ENCODE peak calls at places on chromosomes 5 and 9, in five cellular contexts. L is fibroblast of mammary gland, B is upper lobe of right lung, H is PC-9, P is cardiac fibroblast. O is an unnamed sample.

GRCh38 chr5:142697846-142698245 is 12.0 kb upstream of the FGF1 start:
- DNase-seq in L (peak; percentile 64), B (no peak), H (no peak), P (peak; percentile 58), O (peak; percentile 51)

GRCh38 chr5:179858241-179858585 is 404 bp downstream of the MRNIP start:
- DNase-seq in L (no peak), B (peak; percentile 75), H (no peak), P (peak; percentile 10), O (no peak)

GRCh38 chr5:24163091-24163490 is 481.7 kb downstream of the CDH10 start:
- DNase-seq in L (peak; percentile 35), B (no peak), H (peak; percentile 58), P (no peak), O (no peak)

GRCh38 chr9:123658792-123659191 is 271.1 kb downstream of the DENND1A start:
- DNase-seq in L (no peak), B (no peak), H (no peak), P (peak; percentile 16), O (no peak)

GRCh38 chr9:137960496-137960895 is 82.9 kb downstream of the CACNA1B start:
- DNase-seq in L (no peak), B (no peak), H (no peak), P (no peak), O (no peak)

GRCh38 chr9:124812401-124813016 is 35.6 kb downstream of the OLFML2A start:
- DNase-seq in L (peak; percentile 98), B (no peak), H (peak; percentile 96), P (peak; percentile 95), O (peak; percentile 100)

GRCh38 chr9:84226126-84226525 is 114.4 kb downstream of the SLC28A3 start:
- DNase-seq in L (no peak), B (no peak), H (no peak), P (peak; percentile 17), O (no peak)

GRCh38 chr5:173538654-173539053 is 77.8 kb downstream of the BOD1 start:
- DNase-seq in L (no peak), B (no peak), H (no peak), P (no peak), O (no peak)

GRCh38 chr5:16669776-16670175 is 53.0 kb upstream of the RETREG1 start:
- DNase-seq in L (peak; percentile 30), B (no peak), H (no peak), P (peak; percentile 88), O (peak; percentile 59)

GRCh38 chr5:163005949-163006348 is 431.4 kb upstream of the CCNG1 start:
- DNase-seq in L (no peak), B (no peak), H (no peak), P (no peak), O (no peak)
- TF ChIP-seq CTCF in L (no peak), B (no peak), H (peak; percentile 25), P (no peak), O (no peak)

DNA sequence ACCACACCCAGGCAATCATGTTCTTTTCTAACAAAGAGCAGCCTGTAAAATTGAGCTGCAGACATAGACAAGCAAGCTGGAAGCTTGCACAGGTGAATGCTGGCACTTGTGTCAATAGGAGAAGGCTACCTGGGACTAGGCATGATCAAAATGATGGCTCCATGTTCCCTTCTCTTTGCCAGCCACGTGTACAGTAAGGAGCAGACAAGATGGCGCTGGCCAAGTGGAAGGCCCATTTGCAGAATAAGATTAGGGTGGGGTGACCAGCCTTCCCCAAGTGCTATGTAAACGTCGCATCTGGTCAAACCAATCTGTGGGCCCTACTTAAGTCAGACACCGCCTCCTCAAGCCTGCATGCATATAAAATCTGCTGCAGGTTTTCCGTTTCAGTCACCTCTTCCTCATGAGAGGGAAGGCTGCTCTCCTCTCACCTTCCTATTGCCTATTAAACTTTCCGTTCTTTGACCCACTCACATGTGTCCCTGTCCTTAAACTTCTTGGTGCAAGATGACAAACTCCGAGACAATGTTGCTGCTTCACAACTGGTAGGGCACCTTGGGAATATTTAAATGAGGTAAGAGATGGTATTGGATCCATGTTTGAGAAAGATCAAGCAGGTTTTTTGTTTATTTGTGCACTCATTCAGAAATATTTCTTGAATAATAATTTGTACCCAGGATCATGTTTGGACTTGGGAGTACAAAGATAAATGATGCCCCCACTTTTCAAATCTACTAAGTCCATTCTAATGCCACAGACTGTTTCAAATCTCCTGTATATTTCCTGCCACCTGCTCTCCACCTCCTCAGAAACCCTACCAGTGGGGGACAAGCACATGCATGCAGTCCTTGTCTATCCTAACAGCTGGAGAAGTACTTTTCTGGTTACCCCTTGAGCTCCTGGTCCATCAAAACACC is 30.7 kb upstream of the TGFBR1 start:
- DNase-seq in L (no peak), B (no peak), H (no peak), P (no peak), O (no peak)
- H3K4me3 ChIP-seq in L (no peak overlapping the region), B (no peak overlapping the region), H (no peak overlapping the region), P (no peak overlapping the region), O (no peak overlapping the region)

GRCh38 chr9:36905101-36906066 is 128.7 kb downstream of the PAX5 start:
- DNase-seq in L (no peak), B (no peak), H (no peak), P (no peak), O (no peak)
- TF ChIP-seq CTCF in L (no peak), B (no peak), H (peak; percentile 35), P (no peak), O (peak; percentile 17)

GRCh38 chr5:177291735-177292134 is 11.8 kb downstream of the RAB24 start:
- DNase-seq in L (no peak), B (no peak), H (no peak), P (no peak), O (no peak)
- H3K4me3 ChIP-seq in L (no peak overlapping the region), B (no peak overlapping the region), H (no peak overlapping the region), P (no peak overlapping the region), O (no peak overlapping the region)

GRCh38 chr5:73171495-73171894 is 1.5 kb upstream of the TMEM174 start:
- DNase-seq in L (no peak), B (no peak), H (no peak), P (no peak), O (no peak)

GRCh38 chr5:73172893-73173292 is at the start of gene TMEM174:
- DNase-seq in L (no peak), B (no peak), H (no peak), P (no peak), O (no peak)

GRCh38 chr5:73176250-73176649 is 3.3 kb downstream of the TMEM174 start:
- DNase-seq in L (no peak), B (no peak), H (no peak), P (no peak), O (no peak)

GRCh38 chr5:73174100-73174815 is 1.3 kb downstream of the TMEM174 start:
- DNase-seq in L (no peak), B (no peak), H (no peak), P (no peak), O (no peak)

DNA sequence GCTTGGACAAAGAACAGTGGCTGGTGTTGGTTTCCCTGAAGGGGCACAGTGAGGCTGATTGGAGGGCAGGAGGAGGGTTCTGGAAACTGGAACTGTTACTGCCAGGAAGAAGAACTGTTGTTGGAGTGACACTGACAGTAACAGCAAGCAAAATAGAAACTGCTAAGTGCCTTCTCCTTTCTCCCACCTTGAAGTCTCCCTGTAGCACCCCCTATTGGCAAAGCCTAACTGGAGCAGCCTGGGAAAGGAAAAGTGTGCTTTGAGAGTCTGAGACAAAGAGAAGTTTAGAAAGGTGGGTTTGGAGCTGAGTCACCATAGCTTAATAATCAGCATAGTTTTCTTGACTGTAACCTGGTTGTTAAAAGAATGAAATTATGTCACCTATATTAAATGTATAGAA is 2.5 kb upstream of the TMEM174 start:
- DNase-seq in L (peak; percentile 53), B (no peak), H (no peak), P (peak; percentile 59), O (no peak)
- TF ChIP-seq CTCF in L (peak; percentile 94), B (peak; percentile 42), H (peak; percentile 51), P (peak; percentile 89), O (peak; percentile 54)

DNA sequence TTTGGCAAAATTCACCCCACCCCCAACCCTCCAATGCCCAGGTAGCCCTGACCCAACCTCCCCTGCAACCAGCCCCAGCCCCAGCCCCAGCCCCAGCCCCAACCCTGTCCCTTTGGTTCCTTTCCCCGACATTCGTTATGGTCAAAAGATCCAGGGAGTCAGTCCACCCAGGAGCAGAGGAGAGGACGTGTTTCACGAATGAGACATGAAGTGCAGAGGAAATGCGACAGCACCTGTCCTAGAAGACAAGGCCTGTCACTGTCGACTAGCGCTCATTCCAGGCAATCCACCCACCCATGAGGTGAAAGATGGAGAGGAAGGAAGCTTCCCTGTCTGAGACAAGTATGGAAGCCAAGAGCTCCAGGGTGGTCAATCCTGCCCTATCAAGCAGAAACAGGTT is 485.0 kb downstream of the SPATA31A7 start:
- DNase-seq in L (no peak), B (no peak), H (no peak), P (no peak), O (no peak)
- H3K4me3 ChIP-seq in L (no peak overlapping the region), B (no peak overlapping the region), H (no peak overlapping the region), P (no peak overlapping the region), O (no peak overlapping the region)

O was measured in astrocyte of the spinal cord.